ENCODE peak calls at places on chromosomes 7 and 10, in six cellular contexts. T, X, J, V, F and D are unnamed samples.

GRCh38 chr7:107934991-107935770 is 44.2 kb downstream of the DLD start:
- DNase-seq in T (no peak), X (peak), J (peak), V (no peak), F (no peak), D (no peak)

GRCh38 chr7:33673029-33673700 is 232.2 kb upstream of the BMPER start:
- DNase-seq in T (no peak), X (no peak), J (no peak), V (no peak), F (no peak), D (no peak)

GRCh38 chr10:67883710-67884312 is 645 bp upstream of the SIRT1 start:
- DNase-seq in T (no peak), X (peak), J (peak), V (no peak), F (no peak), D (peak)

GRCh38 chr7:54542920-54543539 is 855 bp downstream of the VSTM2A start:
- DNase-seq in T (peak), X (peak), J (no peak), V (no peak), F (no peak), D (no peak)

GRCh38 chr7:80439894-80440811 is 71.7 kb downstream of the GNAT3 start:
- DNase-seq in T (no peak), X (peak), J (peak), V (no peak), F (no peak), D (no peak)

GRCh38 chr7:130904031-130904757 is 170.2 kb upstream of the KLF14 start:
- DNase-seq in T (no peak), X (peak), J (peak), V (no peak), F (no peak), D (no peak)

GRCh38 chr10:125823663-125824251 is 411 bp downstream of the BCCIP start:
- DNase-seq in T (peak), X (no peak), J (no peak), V (no peak), F (no peak), D (no peak)

GRCh38 chr7:155439311-155440017 is 18.5 kb upstream of the EN2 start:
- DNase-seq in T (no peak), X (no peak), J (no peak), V (no peak), F (peak), D (no peak)

GRCh38 chr10:22633106-22633505 is 81.3 kb downstream of the PIP4K2A start:
- DNase-seq in T (no peak), X (no peak), J (no peak), V (no peak), F (no peak), D (no peak)

GRCh38 chr10:121928528-121928884 is 675 bp upstream of the ATE1 start:
- DNase-seq in T (no peak), X (peak), J (peak), V (peak), F (no peak), D (peak)

GRCh38 chr7:17236603-17237002 is 61.8 kb upstream of the AHR start:
- DNase-seq in T (no peak), X (peak), J (no peak), V (no peak), F (no peak), D (no peak)

GRCh38 chr10:11655839-11656238 is 44.4 kb upstream of the USP6NL start:
- DNase-seq in T (no peak), X (peak), J (no peak), V (no peak), F (no peak), D (no peak)

GRCh38 chr10:103995134-103995533 is 28.2 kb downstream of the SLK start:
- DNase-seq in T (no peak), X (no peak), J (no peak), V (no peak), F (no peak), D (no peak)

GRCh38 chr10:50396491-50397311 is 145.4 kb upstream of the ASAH2 start:
- DNase-seq in T (no peak), X (peak), J (no peak), V (no peak), F (no peak), D (peak)

GRCh38 chr7:94350729-94351128 is 44.0 kb upstream of the COL1A2 start:
- DNase-seq in T (no peak), X (no peak), J (no peak), V (no peak), F (no peak), D (no peak)

GRCh38 chr10:29113251-29113945 is 175.5 kb upstream of the LYZL1 start:
- DNase-seq in T (no peak), X (no peak), J (no peak), V (no peak), F (no peak), D (no peak)

GRCh38 chr7:131221061-131221460 is 106.6 kb upstream of the MKLN1 start:
- DNase-seq in T (no peak), X (no peak), J (no peak), V (no peak), F (no peak), D (no peak)

GRCh38 chr7:83643754-83644153 is 5.2 kb downstream of the SEMA3E start:
- DNase-seq in T (no peak), X (no peak), J (no peak), V (no peak), F (no peak), D (no peak)

GRCh38 chr7:157412021-157412443 is 75.2 kb downstream of the DNAJB6 start:
- DNase-seq in T (no peak), X (peak), J (peak), V (peak), F (peak), D (no peak)

GRCh38 chr7:22814261-22815208 is 8.1 kb downstream of the TOMM7 start:
- DNase-seq in T (no peak), X (peak), J (no peak), V (no peak), F (no peak), D (no peak)

GRCh38 chr7:113283861-113284260 is 165.5 kb upstream of the SMIM30 start:
- DNase-seq in T (no peak), X (peak), J (peak), V (no peak), F (no peak), D (no peak)

GRCh38 chr10:22609719-22610118 is 104.7 kb downstream of the PIP4K2A start:
- DNase-seq in T (no peak), X (no peak), J (no peak), V (no peak), F (no peak), D (no peak)

GRCh38 chr10:79093658-79094411 is 25.1 kb downstream of the ZMIZ1 start:
- DNase-seq in T (no peak), X (peak), J (no peak), V (no peak), F (peak), D (no peak)

GRCh38 chr10:26391701-26392695 is 46.1 kb upstream of the APBB1IP start:
- DNase-seq in T (no peak), X (no peak), J (no peak), V (no peak), F (no peak), D (peak)

GRCh38 chr7:44162179-44162578 is 21.0 kb upstream of the MYL7 start:
- DNase-seq in T (no peak), X (peak), J (no peak), V (no peak), F (no peak), D (no peak)

GRCh38 chr7:94276046-94276445 is 118.6 kb upstream of the COL1A2 start:
- DNase-seq in T (no peak), X (no peak), J (no peak), V (no peak), F (no peak), D (no peak)

GRCh38 chr7:106717997-106718871 is 57.3 kb upstream of the CCDC71L start:
- DNase-seq in T (no peak), X (peak), J (peak), V (peak), F (no peak), D (peak)

GRCh38 chr7:127838816-127839415 is 186.9 kb downstream of the SND1 start:
- DNase-seq in T (no peak), X (peak), J (no peak), V (no peak), F (no peak), D (no peak)

GRCh38 chr7:99234185-99234584 is 26.3 kb upstream of the KPNA7 start:
- DNase-seq in T (no peak), X (no peak), J (no peak), V (no peak), F (no peak), D (no peak)
- TF ChIP-seq CTCF in T (no peak), X (no peak), J (no peak), V (no peak), F (no peak), D (no peak)

GRCh38 chr7:77426052-77426404 is 9.9 kb upstream of the GSAP start:
- DNase-seq in T (no peak), X (no peak), J (no peak), V (no peak), F (no peak), D (peak)

GRCh38 chr7:77427996-77428603 is 12.0 kb upstream of the GSAP start:
- DNase-seq in T (no peak), X (peak), J (peak), V (no peak), F (no peak), D (no peak)

GRCh38 chr7:77426521-77427051 is 10.4 kb upstream of the GSAP start:
- DNase-seq in T (no peak), X (peak), J (peak), V (no peak), F (no peak), D (no peak)

GRCh38 chr7:77422500-77422899 is 6.4 kb upstream of the GSAP start:
- DNase-seq in T (no peak), X (no peak), J (no peak), V (no peak), F (no peak), D (no peak)

GRCh38 chr7:77425151-77426051 is 9.3 kb upstream of the GSAP start:
- DNase-seq in T (peak), X (peak), J (peak), V (no peak), F (no peak), D (no peak)
- TF ChIP-seq CTCF in T (no peak), X (no peak), J (no peak), V (no peak), F (no peak), D (no peak)

GRCh38 chr7:42015413-42015698 is 221.7 kb downstream of the GLI3 start:
- DNase-seq in T (no peak), X (no peak), J (no peak), V (no peak), F (no peak), D (no peak)

GRCh38 chr7:42016517-42016916 is 220.5 kb downstream of the GLI3 start:
- DNase-seq in T (no peak), X (no peak), J (no peak), V (no peak), F (no peak), D (no peak)

GRCh38 chr7:42014625-42015412 is 222.2 kb downstream of the GLI3 start:
- DNase-seq in T (peak), X (peak), J (no peak), V (no peak), F (no peak), D (no peak)

GRCh38 chr7:42020067-42020466 is 216.9 kb downstream of the GLI3 start:
- DNase-seq in T (no peak), X (peak), J (no peak), V (no peak), F (no peak), D (no peak)

GRCh38 chr7:42017356-42017986 is 219.5 kb downstream of the GLI3 start:
- DNase-seq in T (no peak), X (no peak), J (no peak), V (no peak), F (no peak), D (no peak)
- TF ChIP-seq CTCF in T (no peak), X (no peak), J (no peak), V (no peak), F (no peak), D (no peak)

DNA sequence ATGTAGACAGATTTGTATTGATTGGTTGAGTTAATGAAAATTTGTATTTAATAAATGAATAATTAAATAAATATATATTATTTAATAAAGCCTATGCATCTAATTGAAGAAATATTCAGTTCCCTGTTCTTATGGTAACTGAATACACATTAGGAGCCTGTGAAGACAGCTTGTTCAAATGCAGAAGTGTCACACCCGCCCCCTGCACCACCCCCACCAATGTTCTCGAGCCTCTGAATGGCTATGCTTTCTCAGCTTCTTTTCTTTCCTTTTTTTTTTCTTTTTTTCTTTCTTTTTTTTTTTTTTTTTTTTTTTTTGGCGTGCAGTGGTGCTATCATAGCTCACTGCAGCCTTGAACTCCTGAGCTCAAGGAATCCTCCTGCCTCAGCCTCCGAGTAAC is 38.3 kb upstream of the PARD3 start:
- DNase-seq in T (no peak), X (no peak), J (no peak), V (no peak), F (no peak), D (no peak)
- TF ChIP-seq CTCF in T (no peak), X (no peak), J (no peak), V (no peak), F (no peak), D (no peak)

GRCh38 chr10:114526112-114526496 is 121.8 kb upstream of the AFAP1L2 start:
- DNase-seq in T (no peak), X (peak), J (no peak), V (peak), F (no peak), D (no peak)

GRCh38 chr10:114521250-114521649 is 116.9 kb upstream of the AFAP1L2 start:
- DNase-seq in T (no peak), X (no peak), J (no peak), V (no peak), F (no peak), D (no peak)

GRCh38 chr10:114523876-114524275 is 119.6 kb upstream of the AFAP1L2 start:
- DNase-seq in T (no peak), X (no peak), J (no peak), V (peak), F (no peak), D (no peak)

GRCh38 chr10:114525368-114525949 is 121.2 kb upstream of the AFAP1L2 start:
- DNase-seq in T (no peak), X (peak), J (no peak), V (peak), F (no peak), D (no peak)

DNA sequence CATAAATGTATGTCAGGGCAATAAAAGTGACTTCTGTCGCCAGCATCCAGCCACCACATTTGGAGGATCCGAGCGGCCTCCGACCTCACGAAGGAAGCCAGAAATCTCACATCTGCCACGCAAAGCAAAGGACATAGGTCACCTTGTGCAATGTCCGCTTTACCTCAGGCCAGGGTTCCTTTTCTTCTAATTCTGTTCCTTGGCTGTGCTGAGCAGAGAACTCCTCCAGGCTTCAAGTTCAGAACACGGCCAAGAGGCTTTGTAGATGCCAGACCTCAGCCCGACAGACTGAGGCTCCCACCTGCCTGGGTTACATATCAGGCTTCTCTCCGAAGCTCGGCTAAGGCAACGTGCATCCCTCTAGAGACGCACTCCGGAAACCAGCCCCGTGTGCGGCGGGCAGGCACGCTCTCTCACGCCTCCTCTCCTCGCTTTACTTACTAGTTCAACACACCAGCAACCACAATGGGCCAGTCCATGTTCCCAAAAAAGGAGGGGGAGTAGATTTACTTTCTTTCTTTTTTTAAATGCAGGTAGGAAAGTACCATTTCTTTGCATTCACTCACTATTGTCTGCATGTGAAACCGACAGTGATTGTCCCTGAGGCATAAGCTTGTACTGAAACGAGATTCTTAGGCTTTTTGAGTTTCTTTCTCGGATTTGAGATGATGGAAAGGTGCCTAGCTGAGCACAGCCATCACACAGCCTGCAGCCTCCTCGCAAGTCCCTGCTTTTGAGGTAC is 122.4 kb upstream of the AFAP1L2 start:
- DNase-seq in T (peak), X (peak), J (no peak), V (peak), F (peak), D (peak)
- TF ChIP-seq CTCF in T (no peak), X (no peak), J (no peak), V (no peak), F (no peak), D (no peak)

DNA sequence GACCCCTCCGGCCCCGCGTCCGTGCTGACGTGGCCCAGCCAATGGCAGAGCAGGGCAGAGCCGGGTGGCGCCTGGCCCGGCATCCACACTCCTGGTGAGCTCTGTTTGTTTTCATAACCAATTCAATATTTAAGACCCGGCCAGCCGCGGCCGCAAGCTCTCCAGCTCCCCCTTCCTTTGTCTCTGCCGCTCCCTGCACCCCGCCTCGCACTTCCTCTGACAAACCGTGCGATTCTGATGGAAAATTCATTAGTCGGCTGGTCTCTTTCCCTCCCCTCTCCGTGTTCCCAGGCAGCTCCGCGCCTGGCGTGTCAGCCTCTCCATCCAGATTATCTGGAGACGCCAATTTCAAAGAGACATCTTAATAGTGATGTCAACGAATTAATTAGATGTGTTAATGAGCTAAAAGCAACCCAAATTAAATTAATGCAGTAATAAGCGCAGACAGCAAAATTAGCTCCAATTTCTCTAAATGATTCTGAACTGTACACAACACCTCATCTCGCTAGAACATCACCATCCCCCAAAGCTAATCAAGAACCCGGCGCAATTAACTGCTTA is 55.3 kb downstream of the MICALL2 start:
- DNase-seq in T (no peak), X (peak), J (peak), V (no peak), F (peak), D (no peak)
- TF ChIP-seq CTCF in T (no peak), X (peak), J (no peak), V (no peak), F (no peak), D (no peak)

DNA sequence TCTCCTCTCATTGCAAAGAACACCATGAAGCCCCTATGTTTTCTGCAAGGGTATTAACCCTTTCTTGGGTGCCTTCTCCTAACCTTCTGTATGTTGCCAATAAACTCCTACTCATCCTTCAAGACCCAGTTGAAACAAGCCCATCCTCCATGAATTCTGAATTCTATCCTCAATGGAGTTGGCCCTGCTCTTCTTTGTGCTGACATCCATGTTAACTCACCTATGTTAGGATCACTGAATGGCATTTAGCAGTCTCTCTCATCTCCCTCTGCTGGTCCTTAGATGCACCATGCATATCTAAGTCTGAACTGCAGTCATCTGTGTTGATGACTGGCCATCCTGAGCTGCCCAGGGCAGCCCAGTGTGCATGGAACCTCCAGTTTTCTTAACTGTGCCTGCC is 129.8 kb downstream of the BUB3 start:
- DNase-seq in T (no peak), X (no peak), J (no peak), V (no peak), F (no peak), D (no peak)
- TF ChIP-seq CTCF in T (peak), X (peak), J (no peak), V (no peak), F (no peak), D (no peak)

GRCh38 chr10:120480848-120481247 is 23.8 kb downstream of the PLPP4 start:
- DNase-seq in T (no peak), X (no peak), J (no peak), V (no peak), F (no peak), D (no peak)

GRCh38 chr10:120477723-120478270 is 20.8 kb downstream of the PLPP4 start:
- DNase-seq in T (no peak), X (peak), J (no peak), V (no peak), F (no peak), D (no peak)

GRCh38 chr10:120479506-120479905 is 22.5 kb downstream of the PLPP4 start:
- DNase-seq in T (no peak), X (no peak), J (no peak), V (no peak), F (no peak), D (no peak)

GRCh38 chr10:120478401-120478800 is 21.4 kb downstream of the PLPP4 start:
- DNase-seq in T (no peak), X (no peak), J (no peak), V (no peak), F (no peak), D (no peak)

DNA sequence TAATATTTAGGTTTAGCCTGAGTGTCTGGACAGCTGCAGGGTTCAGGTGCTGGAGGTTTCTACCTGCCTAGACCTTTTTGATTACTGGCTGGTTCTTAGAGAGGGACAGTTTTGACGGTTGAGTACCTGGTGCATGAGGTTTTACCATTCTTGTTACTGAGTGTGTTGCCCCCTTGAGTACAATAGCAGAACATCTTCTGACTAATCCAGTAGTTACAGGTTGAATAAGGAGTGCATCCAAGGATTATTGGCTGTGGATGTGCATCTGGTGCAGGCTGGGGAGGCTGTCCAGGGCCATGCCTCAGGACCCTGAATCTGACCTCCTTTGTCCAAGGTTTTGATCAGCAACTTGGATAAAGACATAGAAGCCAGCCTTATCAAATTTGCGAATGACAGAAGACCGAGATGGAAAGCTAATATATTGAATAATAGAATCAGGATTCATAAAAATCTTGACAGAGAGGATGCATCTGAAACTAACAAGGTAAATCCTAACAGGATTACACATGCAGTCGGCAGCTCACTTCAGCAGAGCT is 23.1 kb downstream of the PLPP4 start:
- DNase-seq in T (no peak), X (no peak), J (no peak), V (no peak), F (no peak), D (no peak)
- TF ChIP-seq CTCF in T (peak), X (peak), J (no peak), V (no peak), F (no peak), D (no peak)

GRCh38 chr7:32072397-32072796 is 2.2 kb upstream of the PDE1C start:
- DNase-seq in T (no peak), X (no peak), J (no peak), V (no peak), F (no peak), D (no peak)
- TF ChIP-seq CTCF in T (peak), X (peak), J (no peak), V (no peak), F (no peak), D (no peak)